ENCODE peak calls at places on chromosomes 4 and X, in six cellular contexts. R is IMR-90, N is astrocyte of the spinal cord, U is tibial artery, P is lower leg skin, S is heart right ventricle. D is an unnamed sample.

GRCh38 chr4:127988638-127989037 is 23.4 kb downstream of the ABHD18 start:
- DNase-seq in R (no peak), S (no peak), N (no peak), P (no peak), U (no peak), D (no peak)

GRCh38 chr4:111695677-111696076 is 449.6 kb upstream of the FAM241A start:
- DNase-seq in S (no peak), P (no peak), N (no peak), U (no peak), R (no peak), D (no peak)

GRCh38 chrX:130393451-130394074 is 8.1 kb upstream of the GPR119 start:
- DNase-seq in S (peak), N (peak), U (no peak), R (peak), P (no peak), D (peak)

GRCh38 chrX:8726031-8726652 is 5.8 kb downstream of the ANOS1 start:
- DNase-seq in P (no peak), N (no peak), R (no peak), U (no peak), S (no peak), D (no peak)

GRCh38 chrX:130055103-130055502 is 55.2 kb downstream of the ELF4 start:
- DNase-seq in U (peak), N (peak), S (no peak), P (no peak), R (peak), D (peak)

GRCh38 chrX:151742311-151742710 is 7.8 kb downstream of the CNGA2 start:
- DNase-seq in S (no peak), R (no peak), U (no peak), N (no peak), P (no peak), D (no peak)

GRCh38 chr4:156298230-156298629 is 344.6 kb upstream of the CTSO start:
- DNase-seq in S (peak), R (peak), P (no peak), N (peak), U (no peak), D (peak)

GRCh38 chr4:91113130-91113706 is 986.0 kb downstream of the CCSER1 start:
- DNase-seq in N (peak), U (no peak), R (peak), P (no peak), S (no peak), D (peak)

GRCh38 chrX:7059214-7059838 is 88.2 kb upstream of the STS start:
- DNase-seq in U (no peak), S (no peak), P (no peak), R (no peak), N (no peak), D (no peak)

GRCh38 chrX:151478052-151478451 is 81.0 kb downstream of the VMA21 start:
- DNase-seq in U (no peak), R (no peak), P (no peak), S (no peak), N (no peak), D (no peak)

GRCh38 chr4:174714393-174715211 is 114.4 kb downstream of the GLRA3 start:
- DNase-seq in S (no peak), R (peak), N (peak), U (no peak), P (peak), D (peak)

GRCh38 chr4:29553842-29554241 is 1166.3 kb upstream of the PCDH7 start:
- DNase-seq in N (peak), P (no peak), S (no peak), R (no peak), U (no peak), D (no peak)

GRCh38 chrX:153903238-153903980 is 1.1 kb upstream of the AVPR2 start:
- DNase-seq in R (no peak), N (no peak), U (no peak), S (no peak), P (no peak), D (no peak)

GRCh38 chr4:48042979-48043461 is 26.4 kb downstream of the NIPAL1 start:
- DNase-seq in P (no peak), N (no peak), S (no peak), R (no peak), U (no peak), D (no peak)

GRCh38 chrX:72060196-72060974 is 71.3 kb downstream of the RTL5 start:
- DNase-seq in N (no peak), S (no peak), U (peak), R (peak), P (no peak), D (no peak)

GRCh38 chrX:46251755-46252154 is 293.5 kb downstream of the ZNF674 start:
- DNase-seq in S (no peak), P (no peak), N (peak), U (no peak), R (peak), D (peak)

GRCh38 chrX:31036895-31037294 is 34.9 kb downstream of the FTHL17 start:
- DNase-seq in R (peak), U (peak), N (peak), S (peak), P (peak), D (peak)

GRCh38 chr4:168077726-168078239 is 14.6 kb upstream of the ANXA10 start:
- DNase-seq in P (no peak), U (no peak), N (no peak), S (no peak), R (no peak), D (no peak)

GRCh38 chrX:102979536-102979935 is 42.5 kb downstream of the RAB40AL start:
- DNase-seq in P (no peak), S (no peak), R (no peak), U (no peak), N (no peak), D (no peak)

GRCh38 chr4:11073621-11074051 is 355.1 kb downstream of the HS3ST1 start:
- DNase-seq in N (peak), R (no peak), P (peak), S (peak), U (peak), D (peak)

GRCh38 chr4:36208884-36209473 is 35.3 kb downstream of the ARAP2 start:
- DNase-seq in S (no peak), R (no peak), N (no peak), P (no peak), U (no peak), D (no peak)

GRCh38 chrX:11998944-11999343 is 139.3 kb upstream of the FRMPD4 start:
- DNase-seq in N (no peak), U (no peak), R (no peak), P (no peak), S (no peak), D (peak)

GRCh38 chr4:37246891-37247290 is 2.3 kb downstream of the NWD2 start:
- DNase-seq in U (no peak), P (no peak), R (no peak), S (no peak), N (no peak), D (no peak)

GRCh38 chr4:87005690-87006461 is 71.1 kb downstream of the AFF1 start:
- DNase-seq in R (no peak), N (no peak), S (no peak), U (no peak), P (no peak), D (no peak)

GRCh38 chrX:48597353-48598264 is at the start of gene WDR13:
- DNase-seq in N (peak), S (peak), U (peak), R (peak), P (peak), D (peak)

GRCh38 chr4:75715105-75715799 is 9.1 kb upstream of the USO1 start:
- DNase-seq in S (no peak), R (peak), U (no peak), N (peak), P (no peak), D (peak)

GRCh38 chrX:58025979-58026378 is 115.7 kb upstream of the ZXDA start:
- DNase-seq in N (no peak), S (peak), P (no peak), U (no peak), R (peak), D (peak)

GRCh38 chr4:129264008-129264657 is 168.2 kb downstream of the C4orf33 start:
- DNase-seq in N (no peak), S (no peak), P (no peak), U (no peak), R (no peak), D (no peak)

GRCh38 chrX:154411322-154411980 is at the start of gene TAFAZZIN:
- DNase-seq in U (peak), R (peak), N (peak), S (peak), P (peak), D (peak)

GRCh38 chr4:151114986-151115385 is 15.6 kb downstream of the RPS3A start:
- DNase-seq in S (no peak), P (no peak), U (no peak), R (peak), N (peak), D (peak)

GRCh38 chr4:100870940-100871772 is 353.3 kb upstream of the EMCN start:
- DNase-seq in R (no peak), N (no peak), S (no peak), U (no peak), P (peak), D (no peak)

GRCh38 chr4:122603156-122603574 is 17.7 kb downstream of the IL21 start:
- DNase-seq in R (peak), S (no peak), U (no peak), P (no peak), N (no peak), D (peak)

GRCh38 chrX:147757750-147758149 is 154.0 kb upstream of the FMR1 start:
- DNase-seq in P (no peak), N (no peak), R (no peak), U (no peak), S (no peak), D (no peak)

GRCh38 chrX:56802921-56803848 is 74.1 kb downstream of the NBDY start:
- DNase-seq in U (no peak), N (peak), S (peak), R (peak), P (no peak), D (peak)

GRCh38 chr4:155122382-155122781 is 86.1 kb upstream of the NPY2R start:
- DNase-seq in R (no peak), N (no peak), P (no peak), U (no peak), S (no peak), D (no peak)

GRCh38 chrX:22135171-22135711 is 103.1 kb downstream of the PHEX start:
- DNase-seq in U (no peak), P (peak), N (peak), R (peak), S (no peak), D (peak)

DNA sequence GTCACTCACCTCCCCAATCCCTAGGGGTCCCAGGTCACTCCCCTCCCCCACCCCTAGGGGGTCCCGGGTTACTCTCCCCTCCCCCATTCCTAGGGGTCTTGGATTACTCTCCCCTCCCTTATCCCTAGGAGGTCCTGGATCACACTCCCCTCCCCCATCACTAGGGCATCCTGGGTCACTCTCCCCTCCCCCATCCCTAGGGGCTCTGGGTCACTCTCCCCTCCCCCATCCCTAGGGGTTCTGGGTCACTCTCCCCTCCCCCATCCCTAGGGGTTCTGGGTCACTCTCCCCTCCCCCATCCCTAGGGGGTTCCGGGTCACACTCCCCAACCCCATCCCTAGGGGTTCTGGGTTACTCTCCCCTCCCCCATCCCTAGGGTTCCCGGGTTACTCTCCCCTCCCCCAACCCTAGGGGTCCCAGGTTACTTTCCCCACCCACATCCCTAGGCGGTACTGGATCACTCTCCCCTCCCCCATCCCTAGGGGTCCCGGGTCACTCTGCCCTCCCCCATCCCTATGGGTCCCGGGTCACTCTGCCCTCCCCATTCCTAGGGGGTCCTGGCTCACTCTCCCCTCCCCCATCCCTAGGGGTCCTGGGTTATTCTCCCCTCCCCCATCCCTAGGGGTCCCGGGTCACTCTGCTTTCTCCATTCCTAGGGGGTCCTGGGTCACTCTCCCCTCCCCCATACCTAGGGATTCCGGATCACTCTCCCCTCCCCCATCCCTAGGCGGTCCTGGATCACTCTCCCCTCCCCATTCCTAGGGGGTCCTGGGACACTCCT is 2.1 kb downstream of the ASMTL start:
- DNase-seq in R (no peak), S (no peak), P (no peak), N (no peak), U (peak), D (no peak)
- TF ChIP-seq CTCF in R (no peak), S (no peak), P (no peak), N (no peak), U (no peak), D (no peak)

GRCh38 chrX:42934020-42934701 is 156.2 kb upstream of the PPP1R2C start:
- DNase-seq in S (no peak), P (no peak), R (no peak), U (no peak), N (peak), D (peak)
- H3K4me3 ChIP-seq in S (no peak), P (no peak), R (no peak), U (no peak), N (no peak), D (no peak)

DNA sequence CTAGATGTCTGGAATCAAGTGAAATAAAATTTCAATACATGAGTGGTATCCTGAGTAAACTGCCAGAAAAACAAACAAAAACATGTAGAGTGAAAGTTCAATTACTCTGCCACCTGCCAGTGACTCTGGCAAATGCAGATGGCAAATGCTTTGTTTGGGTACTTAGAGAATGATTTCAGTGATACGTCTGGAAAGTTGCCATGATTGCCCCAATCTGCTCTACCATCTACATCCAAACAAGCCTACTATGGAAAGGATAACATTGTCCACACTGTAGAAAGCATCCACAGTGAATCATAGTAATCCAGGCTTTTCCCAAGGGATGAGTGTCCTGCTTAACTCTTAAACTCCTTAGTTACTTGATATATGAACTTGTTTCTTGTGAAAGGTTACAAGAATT is 3.4 kb downstream of the SPATA4 start:
- DNase-seq in S (no peak), N (peak), P (no peak), U (no peak), R (peak), D (no peak)
- TF ChIP-seq CTCF in S (no peak), N (no peak), P (no peak), U (no peak), R (no peak), D (no peak)

GRCh38 chr4:7968262-7968896 is 28.7 kb upstream of the AFAP1 start:
- DNase-seq in R (no peak), P (no peak), U (no peak), S (no peak), N (no peak), D (no peak)

GRCh38 chr4:7973545-7973981 is 33.9 kb upstream of the AFAP1 start:
- DNase-seq in S (no peak), P (no peak), U (no peak), R (peak), N (peak), D (peak)

GRCh38 chr4:7970031-7970946 is 30.6 kb upstream of the AFAP1 start:
- DNase-seq in U (no peak), R (peak), N (no peak), P (no peak), S (no peak), D (peak)

GRCh38 chr4:7971881-7972500 is 32.3 kb upstream of the AFAP1 start:
- DNase-seq in S (no peak), P (no peak), U (no peak), N (no peak), R (no peak), D (no peak)

DNA sequence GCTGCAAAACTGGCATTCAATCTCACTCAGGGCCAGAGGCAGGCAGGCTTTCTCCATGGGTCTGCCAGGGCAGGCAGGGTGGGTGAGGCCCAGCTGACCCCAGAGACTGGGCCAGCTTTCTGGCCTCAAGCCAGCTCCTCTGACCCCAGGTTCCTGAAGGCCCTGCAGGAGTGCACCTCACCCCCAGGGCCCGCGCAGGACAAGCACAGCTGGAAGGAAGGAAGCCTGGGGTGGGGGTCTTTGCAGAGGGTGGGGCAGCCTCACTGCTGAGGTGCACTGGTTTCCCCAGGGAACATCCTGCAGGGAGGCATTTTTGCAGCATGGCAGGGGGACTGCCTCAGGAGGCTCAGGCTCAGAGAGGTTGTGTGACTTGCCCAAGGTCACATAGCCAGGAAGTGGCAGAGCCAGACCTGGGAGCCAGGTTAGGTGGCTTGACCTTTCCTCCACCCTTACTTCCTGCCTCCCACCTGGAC is 31.5 kb upstream of the AFAP1 start:
- DNase-seq in R (no peak), N (no peak), P (no peak), S (no peak), U (no peak), D (no peak)
- H3K4me3 ChIP-seq in R (no peak), N (no peak), P (no peak), S (no peak), U (no peak), D (no peak)

GRCh38 chrX:108299704-108300103 is 138.5 kb downstream of the COL4A6 start:
- DNase-seq in S (no peak), R (no peak), P (no peak), U (no peak), N (no peak), D (no peak)

GRCh38 chrX:108299101-108299591 is 139.1 kb downstream of the COL4A6 start:
- DNase-seq in P (no peak), N (peak), R (peak), U (no peak), S (no peak), D (no peak)

GRCh38 chrX:108298165-108298602 is 140.0 kb downstream of the COL4A6 start:
- DNase-seq in N (no peak), U (no peak), P (no peak), R (no peak), S (no peak), D (no peak)

GRCh38 chrX:108292053-108292452 is 146.2 kb downstream of the COL4A6 start:
- DNase-seq in P (no peak), R (no peak), U (no peak), S (no peak), N (no peak), D (no peak)

GRCh38 chrX:108297290-108297689 is 140.9 kb downstream of the COL4A6 start:
- DNase-seq in P (no peak), U (no peak), R (no peak), S (no peak), N (no peak), D (no peak)
- TF ChIP-seq CTCF in P (no peak), U (no peak), R (peak), S (no peak), N (no peak), D (no peak)

GRCh38 chr4:159268607-159269006 is 165.7 kb downstream of the RAPGEF2 start:
- DNase-seq in S (no peak), U (no peak), R (no peak), P (no peak), N (no peak), D (no peak)

GRCh38 chr4:159267023-159267939 is 164.4 kb downstream of the RAPGEF2 start:
- DNase-seq in R (peak), S (no peak), P (no peak), N (peak), U (no peak), D (peak)

GRCh38 chr4:159269143-159269542 is 166.3 kb downstream of the RAPGEF2 start:
- DNase-seq in R (no peak), P (no peak), N (no peak), U (no peak), S (no peak), D (no peak)

GRCh38 chr4:159269956-159270355 is 167.1 kb downstream of the RAPGEF2 start:
- DNase-seq in N (no peak), P (no peak), S (no peak), U (no peak), R (no peak), D (no peak)

DNA sequence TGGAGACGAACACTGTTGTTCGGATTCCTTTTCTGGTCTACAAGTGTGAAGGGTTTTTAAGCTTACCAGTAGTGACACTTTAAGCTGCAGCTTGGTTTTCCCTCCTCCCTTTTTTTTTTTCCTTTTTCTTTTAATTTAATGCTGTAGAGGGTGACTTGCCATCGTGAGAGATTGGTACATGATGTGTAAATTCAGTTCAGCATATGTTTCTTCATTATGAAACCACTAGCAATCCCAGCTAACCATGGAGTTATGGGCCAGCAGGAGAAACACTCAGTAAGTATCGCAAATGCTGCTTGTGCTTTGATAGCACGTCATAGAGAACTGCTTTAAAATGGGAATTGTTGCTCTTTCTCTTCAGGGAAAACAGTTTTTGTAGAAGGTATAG is 165.1 kb downstream of the RAPGEF2 start:
- DNase-seq in P (no peak), U (no peak), S (no peak), N (peak), R (no peak), D (peak)
- H3K4me3 ChIP-seq in P (no peak), U (peak), S (peak), N (peak), R (peak), D (peak)

D was measured in fibroblast of villous mesenchyme.